ENCODE peak calls at places on chromosomes 16 and 17, in seven cellular contexts. One of them, this sample, is unnamed.

GRCh38 chr16:68356249-68356918 is 45.6 kb downstream of the PRMT7 start:
- DNase-seq in NCI-H1092 treated with DMSO at 0.1 percent for 48 hours: no peak
- DNase-seq in AG04450: no peak
- DNase-seq in Panc1: no peak
- DNase-seq in dermis blood vessel endothelial cell: no peak
- DNase-seq in T-helper 22 cell: peak; percentile 67
- DNase-seq in LoVo: no peak
- DNase-seq in this sample: peak; percentile 12

GRCh38 chr17:1766382-1767135 is 4.7 kb downstream of the SERPINF1 start:
- DNase-seq in T-helper 22 cell: no peak
- DNase-seq in Panc1: no peak
- DNase-seq in AG04450: no peak
- DNase-seq in dermis blood vessel endothelial cell: no peak
- DNase-seq in NCI-H1092 treated with DMSO at 0.1 percent for 48 hours: no peak
- DNase-seq in LoVo: no peak
- DNase-seq in this sample: no peak

GRCh38 chr17:60920107-60920506 is 242.5 kb downstream of the BCAS3 start:
- DNase-seq in T-helper 22 cell: no peak
- DNase-seq in dermis blood vessel endothelial cell: no peak
- DNase-seq in AG04450: no peak
- DNase-seq in Panc1: no peak
- DNase-seq in NCI-H1092 treated with DMSO at 0.1 percent for 48 hours: peak; percentile 10
- DNase-seq in LoVo: no peak
- DNase-seq in this sample: no peak

GRCh38 chr16:46885960-46886763 is 2.0 kb downstream of the GPT2 start:
- DNase-seq in AG04450: peak; percentile 26
- DNase-seq in Panc1: no peak
- DNase-seq in T-helper 22 cell: no peak
- DNase-seq in dermis blood vessel endothelial cell: no peak
- DNase-seq in NCI-H1092 treated with DMSO at 0.1 percent for 48 hours: peak; percentile 4
- DNase-seq in LoVo: no peak
- DNase-seq in this sample: no peak

GRCh38 chr16:10122026-10122425 is 60.2 kb downstream of the GRIN2A start:
- DNase-seq in NCI-H1092 treated with DMSO at 0.1 percent for 48 hours: no peak
- DNase-seq in Panc1: no peak
- DNase-seq in AG04450: no peak
- DNase-seq in dermis blood vessel endothelial cell: no peak
- DNase-seq in T-helper 22 cell: no peak
- DNase-seq in LoVo: no peak
- DNase-seq in this sample: no peak

GRCh38 chr17:28950017-28950751 is 1.1 kb downstream of the PHF12 start:
- DNase-seq in T-helper 22 cell: peak; percentile 49
- DNase-seq in dermis blood vessel endothelial cell: peak; percentile 58
- DNase-seq in Panc1: no peak
- DNase-seq in LoVo: no peak
- DNase-seq in NCI-H1092 treated with DMSO at 0.1 percent for 48 hours: peak; percentile 29
- DNase-seq in AG04450: no peak
- DNase-seq in this sample: peak; percentile 31

GRCh38 chr17:71635187-71635586 is 485.6 kb upstream of the SOX9 start:
- DNase-seq in NCI-H1092 treated with DMSO at 0.1 percent for 48 hours: no peak
- DNase-seq in T-helper 22 cell: no peak
- DNase-seq in Panc1: no peak
- DNase-seq in LoVo: no peak
- DNase-seq in dermis blood vessel endothelial cell: no peak
- DNase-seq in AG04450: no peak
- DNase-seq in this sample: no peak

GRCh38 chr17:73594598-73594997 is 49.6 kb downstream of the SDK2 start:
- DNase-seq in AG04450: no peak
- DNase-seq in T-helper 22 cell: no peak
- DNase-seq in LoVo: no peak
- DNase-seq in NCI-H1092 treated with DMSO at 0.1 percent for 48 hours: no peak
- DNase-seq in dermis blood vessel endothelial cell: no peak
- DNase-seq in Panc1: no peak
- DNase-seq in this sample: no peak

GRCh38 chr16:10565167-10565566 is 15.2 kb downstream of the EMP2 start:
- DNase-seq in T-helper 22 cell: no peak
- DNase-seq in NCI-H1092 treated with DMSO at 0.1 percent for 48 hours: no peak
- DNase-seq in Panc1: no peak
- DNase-seq in dermis blood vessel endothelial cell: peak; percentile 60
- DNase-seq in LoVo: no peak
- DNase-seq in AG04450: no peak
- DNase-seq in this sample: peak; percentile 59

GRCh38 chr16:85809645-85810044 is 10.2 kb downstream of the COX4I1 start:
- DNase-seq in dermis blood vessel endothelial cell: no peak
- DNase-seq in AG04450: no peak
- DNase-seq in Panc1: no peak
- DNase-seq in LoVo: no peak
- DNase-seq in T-helper 22 cell: no peak
- DNase-seq in NCI-H1092 treated with DMSO at 0.1 percent for 48 hours: no peak
- DNase-seq in this sample: no peak

GRCh38 chr17:43733956-43734355 is 24.6 kb downstream of the SOST start:
- DNase-seq in dermis blood vessel endothelial cell: no peak
- DNase-seq in NCI-H1092 treated with DMSO at 0.1 percent for 48 hours: no peak
- DNase-seq in AG04450: no peak
- DNase-seq in T-helper 22 cell: no peak
- DNase-seq in LoVo: no peak
- DNase-seq in Panc1: no peak
- DNase-seq in this sample: no peak

GRCh38 chr16:8888951-8889892 is 7.1 kb downstream of the LITAFD start:
- DNase-seq in AG04450: no peak
- DNase-seq in dermis blood vessel endothelial cell: no peak
- DNase-seq in LoVo: no peak
- DNase-seq in Panc1: no peak
- DNase-seq in T-helper 22 cell: no peak
- DNase-seq in NCI-H1092 treated with DMSO at 0.1 percent for 48 hours: no peak
- DNase-seq in this sample: no peak

GRCh38 chr16:55643161-55643970 is 12.4 kb upstream of the SLC6A2 start:
- DNase-seq in T-helper 22 cell: no peak
- DNase-seq in AG04450: no peak
- DNase-seq in LoVo: no peak
- DNase-seq in Panc1: no peak
- DNase-seq in dermis blood vessel endothelial cell: peak; percentile 69
- DNase-seq in NCI-H1092 treated with DMSO at 0.1 percent for 48 hours: no peak
- DNase-seq in this sample: peak; percentile 57

GRCh38 chr17:37607637-37608368 is 1.4 kb downstream of the SYNRG start:
- DNase-seq in AG04450: no peak
- DNase-seq in Panc1: no peak
- DNase-seq in NCI-H1092 treated with DMSO at 0.1 percent for 48 hours: no peak
- DNase-seq in T-helper 22 cell: peak; percentile 8
- DNase-seq in LoVo: peak; percentile 4
- DNase-seq in dermis blood vessel endothelial cell: peak; percentile 14
- DNase-seq in this sample: no peak

GRCh38 chr17:48053758-48054237 is 5.6 kb downstream of the NFE2L1 start:
- DNase-seq in T-helper 22 cell: no peak
- DNase-seq in AG04450: no peak
- DNase-seq in NCI-H1092 treated with DMSO at 0.1 percent for 48 hours: no peak
- DNase-seq in dermis blood vessel endothelial cell: no peak
- DNase-seq in LoVo: no peak
- DNase-seq in Panc1: no peak
- DNase-seq in this sample: no peak

GRCh38 chr17:50630524-50631194 is 4.0 kb upstream of the ABCC3 start:
- DNase-seq in NCI-H1092 treated with DMSO at 0.1 percent for 48 hours: peak; percentile 30
- DNase-seq in AG04450: no peak
- DNase-seq in dermis blood vessel endothelial cell: peak; percentile 61
- DNase-seq in T-helper 22 cell: peak; percentile 19
- DNase-seq in LoVo: peak; percentile 77
- DNase-seq in Panc1: no peak
- DNase-seq in this sample: peak; percentile 35

GRCh38 chr17:1110524-1110843 is 69.3 kb downstream of the ABR start:
- DNase-seq in LoVo: peak; percentile 24
- DNase-seq in dermis blood vessel endothelial cell: no peak
- DNase-seq in Panc1: no peak
- DNase-seq in NCI-H1092 treated with DMSO at 0.1 percent for 48 hours: no peak
- DNase-seq in AG04450: no peak
- DNase-seq in T-helper 22 cell: no peak
- DNase-seq in this sample: no peak

GRCh38 chr17:163514-164103 is 17.8 kb downstream of the DOC2B start:
- DNase-seq in Panc1: no peak
- DNase-seq in T-helper 22 cell: no peak
- DNase-seq in NCI-H1092 treated with DMSO at 0.1 percent for 48 hours: no peak
- DNase-seq in dermis blood vessel endothelial cell: no peak
- DNase-seq in AG04450: no peak
- DNase-seq in LoVo: no peak
- DNase-seq in this sample: no peak

GRCh38 chr17:3003401-3004149 is 59.8 kb downstream of the OR1D5 start:
- DNase-seq in NCI-H1092 treated with DMSO at 0.1 percent for 48 hours: no peak
- DNase-seq in LoVo: no peak
- DNase-seq in T-helper 22 cell: no peak
- DNase-seq in AG04450: no peak
- DNase-seq in dermis blood vessel endothelial cell: no peak
- DNase-seq in Panc1: no peak
- DNase-seq in this sample: no peak

GRCh38 chr16:85908889-85909584 is 10.1 kb downstream of the IRF8 start:
- DNase-seq in AG04450: no peak
- DNase-seq in T-helper 22 cell: no peak
- DNase-seq in NCI-H1092 treated with DMSO at 0.1 percent for 48 hours: no peak
- DNase-seq in Panc1: no peak
- DNase-seq in LoVo: no peak
- DNase-seq in dermis blood vessel endothelial cell: no peak
- DNase-seq in this sample: no peak

GRCh38 chr17:48470388-48471034 is 40.5 kb upstream of the SKAP1 start:
- DNase-seq in T-helper 22 cell: no peak
- DNase-seq in dermis blood vessel endothelial cell: no peak
- DNase-seq in NCI-H1092 treated with DMSO at 0.1 percent for 48 hours: no peak
- DNase-seq in AG04450: no peak
- DNase-seq in Panc1: no peak
- DNase-seq in LoVo: no peak
- DNase-seq in this sample: peak; percentile 8